ENCODE peak calls at places on chromosomes 2 and 18, in ten cellular contexts. M is occipital lobe, S is T-helper 2 cell, N is T follicular helper cell, B is mammary epithelial cell, R is PC-9, O is M059J, A is posterior vena cava, P is NCI-H1092, J is fibroblast of pulmonary artery. W is an unnamed sample.

GRCh38 chr18:4068552-4069158 is 386.5 kb downstream of the DLGAP1 start:
- DNase-seq in M (peak; percentile 9), S (no peak), N (peak; percentile 10), B (peak; percentile 44), R (peak; percentile 40), O (peak; percentile 35), A (no peak), P (peak; percentile 12), J (peak; percentile 64), W (peak; percentile 39)

GRCh38 chr2:119367472-119368099 is 809 bp downstream of the DBI start:
- DNase-seq in M (no peak), S (peak; percentile 24), N (peak; percentile 6), B (peak; percentile 39), R (peak; percentile 57), O (peak; percentile 39), A (peak; percentile 85), P (no peak), J (peak; percentile 11), W (peak; percentile 15)

GRCh38 chr2:224882291-224883171 is 159.7 kb downstream of the DOCK10 start:
- DNase-seq in M (no peak), S (no peak), N (no peak), B (peak; percentile 86), R (no peak), O (peak; percentile 89), A (no peak), P (no peak), J (peak; percentile 80), W (peak; percentile 11)

GRCh38 chr2:229660951-229661350 is 53.4 kb downstream of the DNER start:
- DNase-seq in M (no peak), S (no peak), N (no peak), B (peak; percentile 31), R (no peak), O (peak; percentile 60), A (no peak), P (no peak), J (peak; percentile 14), W (peak; percentile 11)

GRCh38 chr2:68253211-68254068 is 1.1 kb upstream of the PPP3R1 start:
- DNase-seq in M (no peak), S (peak; percentile 19), N (no peak), B (peak; percentile 42), R (no peak), O (peak; percentile 34), A (no peak), P (no peak), J (no peak), W (no peak)

GRCh38 chr2:132582360-132582759 is 87.6 kb downstream of the LYPD1 start:
- DNase-seq in M (no peak), S (no peak), N (no peak), B (no peak), R (no peak), O (peak; percentile 43), A (no peak), P (peak; percentile 75), J (no peak), W (no peak)

GRCh38 chr2:221025397-221025796 is 546.7 kb downstream of the EPHA4 start:
- DNase-seq in M (no peak), S (no peak), N (no peak), B (peak; percentile 15), R (no peak), O (peak; percentile 52), A (no peak), P (no peak), J (no peak), W (no peak)

GRCh38 chr2:41870948-41871522 is 176.8 kb upstream of the PKDCC start:
- DNase-seq in M (no peak), S (peak; percentile 18), N (no peak), B (no peak), R (no peak), O (no peak), A (no peak), P (no peak), J (no peak), W (no peak)

GRCh38 chr2:127145255-127145899 is 38.4 kb upstream of the BIN1 start:
- DNase-seq in M (no peak), S (no peak), N (no peak), B (peak; percentile 19), R (no peak), O (peak; percentile 76), A (peak; percentile 65), P (no peak), J (no peak), W (no peak)

GRCh38 chr2:179096090-179096489 is 46.2 kb upstream of the CCDC141 start:
- DNase-seq in M (no peak), S (no peak), N (no peak), B (peak; percentile 30), R (peak; percentile 43), O (no peak), A (no peak), P (no peak), J (no peak), W (no peak)

GRCh38 chr2:24466871-24467870 is 23.9 kb upstream of the NCOA1 start:
- DNase-seq in M (no peak), S (no peak), N (no peak), B (no peak), R (peak; percentile 43), O (no peak), A (no peak), P (no peak), J (no peak), W (no peak)

GRCh38 chr2:168552450-168552856 is 96.4 kb downstream of the CERS6 start:
- DNase-seq in M (no peak), S (no peak), N (no peak), B (no peak), R (no peak), O (no peak), A (no peak), P (peak; percentile 3), J (no peak), W (no peak)

W was measured in H4.